ENCODE peak calls at places on chromosomes 2 and 18, in four cellular contexts. W is H1, Q is K562, G is HepG2. I is an unnamed sample.
A peak's percentile ranks its signal among the peaks of the same experiment; 100 is the strongest.

GRCh38 chr2:147062073-147062472 is 782.8 kb upstream of the ACVR2A start:
- DNase-seq in W (no peak), Q (no peak), G (no peak), I (no peak)

GRCh38 chr18:38402509-38402908 is 836.9 kb upstream of the CELF4 start:
- DNase-seq in W (peak; percentile 17), Q (no peak), G (no peak), I (no peak)

GRCh38 chr2:156190532-156190931 is 142.0 kb downstream of the NR4A2 start:
- DNase-seq in W (no peak), Q (no peak), G (no peak), I (no peak)

GRCh38 chr2:192887296-192887695 is 692.6 kb upstream of the TMEFF2 start:
- DNase-seq in W (no peak), Q (no peak), G (no peak), I (no peak)

GRCh38 chr2:113182471-113183260 is 8.9 kb downstream of the PSD4 start:
- DNase-seq in W (no peak), Q (no peak), G (no peak), I (no peak)

GRCh38 chr2:146633159-146633558 is 1211.7 kb upstream of the ACVR2A start:
- DNase-seq in W (no peak), Q (no peak), G (no peak), I (no peak)

GRCh38 chr2:156189143-156189542 is 143.4 kb downstream of the NR4A2 start:
- DNase-seq in W (no peak), Q (no peak), G (peak; percentile 83), I (no peak)

GRCh38 chr2:30454571-30454970 is 7.5 kb downstream of the LCLAT1 start:
- DNase-seq in W (no peak), Q (no peak), G (no peak), I (no peak)

GRCh38 chr2:144510206-144510991 is 9.5 kb downstream of the ZEB2 start:
- DNase-seq in W (no peak), Q (no peak), G (peak; percentile 45), I (no peak)

GRCh38 chr2:12400543-12400942 is 316.2 kb upstream of the TRIB2 start:
- DNase-seq in W (no peak), Q (no peak), G (no peak), I (no peak)

GRCh38 chr2:235042576-235043515 is 91.0 kb downstream of the SH3BP4 start:
- DNase-seq in W (no peak), Q (peak; percentile 11), G (no peak), I (no peak)

GRCh38 chr18:24315170-24315569 is 82.5 kb downstream of the OSBPL1A start:
- DNase-seq in W (no peak), Q (no peak), G (no peak), I (no peak)

GRCh38 chr2:141341444-141341843 is 789.4 kb downstream of the LRP1B start:
- DNase-seq in W (no peak), Q (no peak), G (no peak), I (no peak)

GRCh38 chr2:200603972-200604371 is 18.2 kb downstream of the AOX1 start:
- DNase-seq in W (no peak), Q (no peak), G (peak; percentile 90), I (no peak)
- TF ChIP-seq ATF3 in W (no peak), Q (no peak), G (peak; percentile 55), I (no peak)

GRCh38 chr2:85541753-85542457 is 2.9 kb downstream of the MAT2A start:
- DNase-seq in W (no peak), Q (no peak), G (no peak), I (no peak)
- TF ChIP-seq POLR2AphosphoS5 in W (peak; percentile 67), Q (no peak), G (peak; percentile 20), I (no peak)

DNA sequence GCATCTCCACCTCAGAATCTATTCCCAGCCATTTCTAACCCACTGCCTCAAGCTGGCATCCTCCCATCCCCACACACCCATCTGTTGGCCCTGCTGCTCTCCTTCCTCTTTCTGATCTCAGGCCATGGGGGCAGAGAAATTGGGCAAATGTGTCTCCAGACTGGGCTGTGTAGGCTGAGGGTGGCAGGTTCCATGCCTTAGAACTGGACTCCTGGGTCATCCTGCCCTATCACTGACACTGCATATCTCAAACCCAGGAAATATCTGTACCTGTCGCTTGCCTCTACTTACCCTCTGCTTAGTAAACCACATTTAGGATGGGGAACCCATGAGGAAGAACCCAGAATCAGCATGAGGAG is 1.8 kb downstream of the WNT10A start:
- DNase-seq in W (no peak), Q (no peak), G (no peak), I (no peak)
- TF ChIP-seq ATF3 in W (no peak), Q (no peak), G (no peak), I (no peak)

GRCh38 chr2:42100696-42101585 is 53.1 kb downstream of the PKDCC start:
- DNase-seq in W (no peak), Q (no peak), G (no peak), I (no peak)

GRCh38 chr2:42099431-42100173 is 51.8 kb downstream of the PKDCC start:
- DNase-seq in W (no peak), Q (no peak), G (no peak), I (no peak)

GRCh38 chr2:42102606-42103450 is 55.0 kb downstream of the PKDCC start:
- DNase-seq in W (peak; percentile 89), Q (no peak), G (no peak), I (no peak)

GRCh38 chr2:42103829-42104228 is 56.0 kb downstream of the PKDCC start:
- DNase-seq in W (no peak), Q (no peak), G (no peak), I (no peak)

DNA sequence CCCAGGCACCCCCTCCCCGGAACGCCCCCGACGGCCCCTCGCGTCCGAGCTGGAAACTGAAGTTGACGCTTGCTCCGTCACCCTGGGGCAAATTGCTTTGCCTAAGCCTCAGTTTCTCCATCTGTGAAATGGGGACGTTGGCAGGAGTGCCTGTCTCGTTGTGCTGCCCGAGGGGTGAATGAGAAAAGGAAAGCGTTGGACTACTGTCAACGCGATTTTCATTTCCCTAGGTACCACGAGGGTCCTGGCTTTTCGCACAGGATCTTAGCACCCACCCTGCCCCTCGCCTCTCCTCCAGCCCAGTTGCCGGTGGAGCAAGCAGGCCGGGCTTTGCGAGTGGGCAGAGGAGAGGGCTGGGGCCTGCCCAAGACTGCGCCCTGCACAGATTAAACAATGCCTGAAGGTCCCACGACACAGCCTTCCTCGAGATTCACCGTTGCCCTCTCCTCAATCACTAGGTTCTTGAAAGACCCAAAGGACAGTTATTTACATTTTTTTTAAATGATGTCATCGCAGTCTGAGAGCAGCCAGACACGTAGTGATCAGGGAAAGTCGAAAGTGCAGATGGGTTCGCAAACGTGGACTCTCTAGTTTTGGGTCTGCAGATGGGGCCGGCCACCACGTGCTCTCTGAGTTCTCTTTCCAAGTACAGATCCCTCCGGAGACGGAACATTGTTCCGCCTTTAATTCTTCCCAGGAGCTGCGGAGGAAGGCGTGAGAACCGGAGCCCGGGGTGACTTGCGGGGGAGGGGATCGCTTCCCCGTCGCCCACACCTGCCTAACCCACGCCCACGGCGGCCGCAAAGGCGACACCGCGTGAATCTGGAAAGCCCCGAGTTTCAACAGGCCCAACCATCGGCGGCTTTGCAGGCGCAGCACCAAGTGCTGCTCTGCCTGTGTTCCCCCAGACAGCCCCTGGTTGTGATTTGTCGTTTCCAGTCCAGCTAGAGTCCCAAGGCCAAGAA is 54.1 kb downstream of the PKDCC start:
- DNase-seq in W (no peak), Q (no peak), G (peak; percentile 71), I (no peak)
- TF ChIP-seq POLR2AphosphoS5 in W (peak; percentile 12), Q (no peak), G (no peak), I (no peak)

GRCh38 chr18:22355069-22355468 is 62.6 kb downstream of the CTAGE1 start:
- DNase-seq in W (no peak), Q (no peak), G (no peak), I (no peak)

GRCh38 chr18:22349966-22350365 is 67.7 kb downstream of the CTAGE1 start:
- DNase-seq in W (no peak), Q (no peak), G (no peak), I (no peak)

GRCh38 chr18:22355598-22355997 is 62.1 kb downstream of the CTAGE1 start:
- DNase-seq in W (no peak), Q (no peak), G (no peak), I (no peak)
- TF ChIP-seq ATF3 in W (no peak), Q (no peak), G (no peak), I (no peak)

GRCh38 chr2:10862330-10862729 is 49.4 kb upstream of the KCNF1 start:
- DNase-seq in W (no peak), Q (no peak), G (no peak), I (no peak)

GRCh38 chr2:10864888-10865551 is 46.7 kb upstream of the KCNF1 start:
- DNase-seq in W (no peak), Q (no peak), G (no peak), I (no peak)

GRCh38 chr2:10865841-10866240 is 45.9 kb upstream of the KCNF1 start:
- DNase-seq in W (no peak), Q (no peak), G (no peak), I (no peak)

GRCh38 chr2:10863047-10863446 is 48.7 kb upstream of the KCNF1 start:
- DNase-seq in W (no peak), Q (no peak), G (no peak), I (no peak)

GRCh38 chr2:10863837-10864236 is 47.9 kb upstream of the KCNF1 start:
- DNase-seq in W (no peak), Q (no peak), G (no peak), I (no peak)
- TF ChIP-seq POLR2AphosphoS5 in W (no peak), Q (no peak), G (no peak), I (no peak)

DNA sequence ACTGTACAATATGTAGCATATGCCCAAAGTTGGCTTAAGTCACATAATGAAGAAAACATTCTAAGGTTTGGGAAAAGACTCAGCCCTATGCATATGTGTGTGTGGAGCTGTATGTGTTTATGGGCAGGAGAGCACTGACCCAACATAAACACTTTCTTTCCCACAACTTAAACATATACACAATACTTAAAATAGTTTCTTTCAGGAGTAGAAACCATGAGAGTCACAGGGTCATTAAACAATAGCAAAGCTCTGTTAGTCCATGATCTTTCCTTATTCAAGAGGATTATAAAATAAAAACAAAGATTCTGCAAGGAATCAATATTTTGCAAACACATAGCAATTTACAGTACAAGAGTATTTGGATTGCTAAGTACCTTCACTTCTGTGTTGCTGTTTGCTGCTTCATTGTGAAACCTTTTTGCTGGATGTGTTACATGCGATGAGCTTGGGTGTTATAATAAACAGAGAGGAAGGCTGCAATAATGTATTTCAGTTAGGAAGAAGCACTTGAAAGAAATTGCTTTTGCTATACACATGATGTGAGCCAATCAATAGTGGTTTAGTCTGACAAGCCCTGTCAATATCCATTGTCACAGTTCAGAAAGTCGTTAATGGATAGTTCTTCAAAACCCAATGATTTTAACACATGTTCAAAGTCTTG is 347.3 kb downstream of the ARHGAP15 start:
- DNase-seq in W (no peak), Q (no peak), G (no peak), I (no peak)
- TF ChIP-seq ATF3 in W (no peak), Q (no peak), G (no peak), I (no peak)

GRCh38 chr2:225041210-225041870 is 928 bp downstream of the DOCK10 start:
- DNase-seq in W (no peak), Q (no peak), G (no peak), I (no peak)
- TF ChIP-seq POLR2AphosphoS5 in W (no peak), Q (no peak), G (no peak), I (no peak)

GRCh38 chr2:36408198-36408703 is 52.7 kb downstream of the CRIM1 start:
- DNase-seq in W (peak; percentile 17), Q (no peak), G (no peak), I (no peak)
- TF ChIP-seq ATF3 in W (no peak), Q (no peak), G (no peak), I (no peak)

I was measured in HCT116.